ENCODE peak calls at places on chromosomes 11 and 22, in eight cellular contexts. I is OCI-LY7, Z is MM.1S, P is PC-3, D is Karpas-422, T is PC-9, B is GM23248, H is hepatocyte. L is an unnamed sample.

GRCh38 chr11:2881974-2882362 is 3.6 kb downstream of the CDKN1C start:
- DNase-seq in I (no peak), Z (no peak), P (no peak), D (no peak), T (no peak), B (no peak), H (peak; percentile 55), L (no peak)

GRCh38 chr11:101566626-101567025 is 17.2 kb downstream of the TRPC6 start:
- DNase-seq in I (no peak), Z (no peak), P (no peak), D (no peak), T (no peak), B (no peak), H (no peak), L (no peak)

GRCh38 chr22:26461188-26461810 is 22.3 kb downstream of the HPS4 start:
- DNase-seq in I (peak; percentile 41), Z (no peak), P (peak; percentile 50), D (peak; percentile 67), T (peak; percentile 16), B (peak; percentile 65), H (peak; percentile 78), L (peak; percentile 84)

GRCh38 chr22:47376901-47377520 is 614.6 kb downstream of the TBC1D22A start:
- DNase-seq in I (no peak), Z (no peak), P (no peak), D (no peak), T (no peak), B (no peak), H (no peak), L (no peak)

GRCh38 chr22:29912605-29913398 is 29.8 kb downstream of the MTMR3 start:
- DNase-seq in I (no peak), Z (no peak), P (peak; percentile 81), D (no peak), T (no peak), B (peak; percentile 85), H (peak; percentile 9), L (no peak)

GRCh38 chr11:96051820-96052219 is 127.9 kb upstream of the MTMR2 start:
- DNase-seq in I (no peak), Z (peak; percentile 81), P (peak; percentile 39), D (no peak), T (no peak), B (no peak), H (no peak), L (no peak)

GRCh38 chr22:25651332-25651731 is 86.9 kb downstream of the GRK3 start:
- DNase-seq in I (no peak), Z (no peak), P (no peak), D (no peak), T (no peak), B (no peak), H (no peak), L (no peak)

GRCh38 chr22:30116362-30117117 is 36.3 kb downstream of the HORMAD2 start:
- DNase-seq in I (no peak), Z (no peak), P (peak; percentile 57), D (no peak), T (no peak), B (peak; percentile 82), H (peak; percentile 39), L (no peak)

GRCh38 chr11:47908198-47908597 is 60.0 kb upstream of the NUP160 start:
- DNase-seq in I (no peak), Z (no peak), P (no peak), D (no peak), T (no peak), B (peak; percentile 22), H (peak; percentile 49), L (no peak)

GRCh38 chr22:46422896-46423295 is 87.4 kb downstream of the TRMU start:
- DNase-seq in I (no peak), Z (no peak), P (no peak), D (no peak), T (no peak), B (no peak), H (no peak), L (no peak)

GRCh38 chr11:73315288-73316020 is 7.4 kb downstream of the ARHGEF17 start:
- DNase-seq in I (no peak), Z (no peak), P (no peak), D (no peak), T (no peak), B (peak; percentile 40), H (no peak), L (no peak)

GRCh38 chr11:46948378-46949131 is 12.0 kb downstream of the CSTPP1 start:
- DNase-seq in I (no peak), Z (no peak), P (peak; percentile 81), D (no peak), T (no peak), B (peak; percentile 89), H (peak; percentile 71), L (peak; percentile 20)

GRCh38 chr22:24834845-24835570 is 29.0 kb downstream of the SGSM1 start:
- DNase-seq in I (peak; percentile 25), Z (no peak), P (peak; percentile 12), D (peak; percentile 63), T (no peak), B (peak; percentile 52), H (peak; percentile 55), L (peak; percentile 64)

GRCh38 chr11:122197055-122197987 is 81.3 kb upstream of the BLID start:
- DNase-seq in I (no peak), Z (no peak), P (peak; percentile 100), D (no peak), T (peak; percentile 66), B (peak; percentile 99), H (peak; percentile 51), L (no peak)

GRCh38 chr11:17608830-17609229 is 61.8 kb downstream of the OTOG start:
- DNase-seq in I (no peak), Z (no peak), P (no peak), D (no peak), T (no peak), B (no peak), H (no peak), L (no peak)

GRCh38 chr11:63602296-63602695 is 11.9 kb downstream of the PLAAT3 start:
- DNase-seq in I (no peak), Z (no peak), P (no peak), D (no peak), T (no peak), B (peak; percentile 41), H (no peak), L (no peak)
- H3K9me2 ChIP-seq in I (no peaks in the 10 kb centered on the region), Z (no peaks in the 10 kb centered on the region), P (no peaks in the 10 kb centered on the region), D (no peaks in the 10 kb centered on the region), T (no peaks in the 10 kb centered on the region), B (no peaks in the 10 kb centered on the region), H (no peaks in the 10 kb centered on the region), L (no peaks in the 10 kb centered on the region)

GRCh38 chr11:132894598-132894997 is 637.7 kb downstream of the OPCML start:
- DNase-seq in I (no peak), Z (no peak), P (no peak), D (no peak), T (no peak), B (no peak), H (peak; percentile 56), L (no peak)

GRCh38 chr11:132895340-132895739 is 637.0 kb downstream of the OPCML start:
- DNase-seq in I (no peak), Z (no peak), P (no peak), D (no peak), T (no peak), B (peak; percentile 18), H (peak; percentile 24), L (no peak)

GRCh38 chr11:132901638-132902610 is 630.4 kb downstream of the OPCML start:
- DNase-seq in I (no peak), Z (no peak), P (no peak), D (no peak), T (no peak), B (peak; percentile 26), H (no peak), L (no peak)

DNA sequence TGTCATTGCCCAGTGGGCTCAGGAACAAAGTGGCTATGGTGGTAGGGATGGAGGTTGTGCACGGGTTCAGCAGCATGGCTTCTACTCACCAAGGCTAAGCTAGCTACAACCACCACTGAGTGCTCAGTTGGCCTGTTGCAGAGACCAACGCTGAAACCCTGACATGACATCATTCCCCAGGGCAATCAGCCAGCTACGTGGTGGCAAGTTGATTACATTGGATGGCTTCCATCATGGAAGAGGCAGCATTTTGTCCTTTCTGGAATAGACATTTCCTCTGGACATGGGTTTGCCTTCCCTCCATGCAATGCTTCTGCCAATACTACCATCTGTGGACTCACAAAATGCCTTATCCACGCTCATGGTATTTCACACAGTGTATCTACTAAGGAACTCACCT is 634.3 kb downstream of the OPCML start:
- DNase-seq in I (no peak), Z (no peak), P (no peak), D (no peak), T (no peak), B (no peak), H (no peak), L (no peak)
- H3K9me2 ChIP-seq in I (no peaks in the 10 kb centered on the region), Z (no peaks in the 10 kb centered on the region), P (no peaks in the 10 kb centered on the region), D (no peaks in the 10 kb centered on the region), T (no peaks in the 10 kb centered on the region), B (no peaks in the 10 kb centered on the region), H (no peaks in the 10 kb centered on the region), L (no peaks in the 10 kb centered on the region)

GRCh38 chr11:26703792-26704191 is 18.1 kb downstream of the SLC5A12 start:
- DNase-seq in I (no peak), Z (no peak), P (no peak), D (no peak), T (no peak), B (no peak), H (no peak), L (no peak)

GRCh38 chr11:26709057-26709456 is 12.8 kb downstream of the SLC5A12 start:
- DNase-seq in I (no peak), Z (no peak), P (no peak), D (no peak), T (no peak), B (no peak), H (no peak), L (no peak)

GRCh38 chr11:26700536-26701235 is 21.2 kb downstream of the SLC5A12 start:
- DNase-seq in I (no peak), Z (no peak), P (no peak), D (no peak), T (no peak), B (no peak), H (no peak), L (peak; percentile 36)

DNA sequence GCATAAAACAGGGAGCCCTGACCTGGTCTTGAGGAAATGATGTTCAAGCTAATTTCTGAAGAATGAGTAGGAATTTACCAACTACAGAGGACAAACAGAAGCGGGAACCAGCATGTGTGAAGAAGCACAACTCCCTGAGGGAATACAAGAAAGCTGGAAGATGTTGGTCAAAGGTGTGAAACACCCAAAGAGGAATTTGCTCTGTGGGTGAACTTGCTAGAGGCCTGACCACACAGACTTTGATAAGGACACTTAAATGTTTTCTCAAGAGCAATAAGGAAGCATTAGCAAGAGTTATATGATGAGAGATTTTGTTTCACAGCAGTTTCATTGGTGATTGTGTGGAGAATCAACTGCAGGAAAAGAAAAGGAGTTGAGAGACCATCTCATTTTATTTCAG is 17.6 kb downstream of the SLC5A12 start:
- DNase-seq in I (no peak), Z (no peak), P (no peak), D (no peak), T (peak; percentile 5), B (peak; percentile 7), H (peak; percentile 47), L (no peak)
- H3K9me2 ChIP-seq in I (no peaks in the 10 kb centered on the region), Z (no peaks in the 10 kb centered on the region), P (no peaks in the 10 kb centered on the region), D (no peaks in the 10 kb centered on the region), T (no peaks in the 10 kb centered on the region), B (no peaks in the 10 kb centered on the region), H (no peaks in the 10 kb centered on the region), L (peaks cover 3% of the 10 kb centered on the region)

DNA sequence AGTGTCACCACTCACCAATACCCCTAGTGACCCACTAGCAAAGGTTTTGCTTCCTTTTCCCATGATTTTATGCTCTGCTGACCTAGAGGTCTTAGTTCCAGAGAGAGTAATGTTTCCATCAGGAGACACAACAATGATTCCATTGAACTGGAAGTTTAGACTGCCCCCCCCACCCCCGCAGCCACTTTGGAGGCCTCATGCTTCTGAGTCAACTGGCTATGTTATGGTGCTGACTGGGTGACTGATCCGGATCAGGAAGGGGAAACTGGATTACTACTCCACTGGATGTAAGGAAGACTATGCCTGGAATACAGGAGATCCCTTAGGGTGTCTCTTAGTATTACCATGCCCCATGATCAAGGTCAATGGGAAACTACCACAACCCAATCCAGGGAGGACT is 633.6 kb downstream of the OPCML start:
- DNase-seq in I (no peak), Z (no peak), P (no peak), D (no peak), T (no peak), B (no peak), H (no peak), L (no peak)
- H3K9me2 ChIP-seq in I (no peaks in the 10 kb centered on the region), Z (no peaks in the 10 kb centered on the region), P (no peaks in the 10 kb centered on the region), D (no peaks in the 10 kb centered on the region), T (no peaks in the 10 kb centered on the region), B (no peaks in the 10 kb centered on the region), H (no peaks in the 10 kb centered on the region), L (no peaks in the 10 kb centered on the region)

L was measured in SK-N-SH.